ENCODE peak calls at places on chromosomes 3 and 15, in four cellular contexts. X, A, P and S are unnamed samples.

GRCh38 chr15:87369269-87369668 is 887.3 kb downstream of the NTRK3 start:
- DNase-seq in A (no peak), X (no peak), P (no peak), S (no peak)

GRCh38 chr3:6112546-6112945 is 748.4 kb upstream of the GRM7 start:
- DNase-seq in A (no peak), P (no peak), X (no peak), S (no peak)

GRCh38 chr15:40092416-40093223 is 16.1 kb downstream of the BMF start:
- DNase-seq in P (peak; percentile 79), X (no peak), A (peak; percentile 79), S (peak; percentile 90)

GRCh38 chr15:74302821-74303359 is 64.6 kb downstream of the CYP11A1 start:
- DNase-seq in X (no peak), A (peak; percentile 57), P (peak; percentile 40), S (no peak)

GRCh38 chr15:101382544-101382943 is 87.5 kb upstream of the SNRPA1 start:
- DNase-seq in A (no peak), P (no peak), X (no peak), S (peak; percentile 41)

GRCh38 chr3:40073310-40074007 is 236.0 kb upstream of the EIF1B start:
- DNase-seq in A (no peak), X (no peak), P (no peak), S (no peak)

GRCh38 chr15:78347586-78348543 is 7.7 kb downstream of the CRABP1 start:
- DNase-seq in X (no peak), P (no peak), A (no peak), S (no peak)

GRCh38 chr3:11211531-11212300 is 57.4 kb downstream of the HRH1 start:
- DNase-seq in P (no peak), X (no peak), A (no peak), S (no peak)

GRCh38 chr15:46996331-46996730 is 721.0 kb upstream of the SEMA6D start:
- DNase-seq in X (no peak), A (no peak), P (no peak), S (no peak)

GRCh38 chr15:63134245-63134644 is 12.6 kb downstream of the LACTB start:
- DNase-seq in A (no peak), X (no peak), P (no peak), S (no peak)

GRCh38 chr3:10993729-10994065 is 1.1 kb downstream of the SLC6A1 start:
- DNase-seq in X (no peak), A (no peak), P (no peak), S (no peak)

GRCh38 chr3:145055375-145056076 is 1083.9 kb downstream of the DIPK2A start:
- DNase-seq in A (no peak), P (no peak), X (no peak), S (no peak)

GRCh38 chr3:145058483-145058882 is 1086.9 kb downstream of the DIPK2A start:
- DNase-seq in A (no peak), X (no peak), P (no peak), S (no peak)
- H3K4me3 ChIP-seq in A (no peak overlapping the region), X (no peak overlapping the region), P (no peak overlapping the region), S (no peak overlapping the region)

DNA sequence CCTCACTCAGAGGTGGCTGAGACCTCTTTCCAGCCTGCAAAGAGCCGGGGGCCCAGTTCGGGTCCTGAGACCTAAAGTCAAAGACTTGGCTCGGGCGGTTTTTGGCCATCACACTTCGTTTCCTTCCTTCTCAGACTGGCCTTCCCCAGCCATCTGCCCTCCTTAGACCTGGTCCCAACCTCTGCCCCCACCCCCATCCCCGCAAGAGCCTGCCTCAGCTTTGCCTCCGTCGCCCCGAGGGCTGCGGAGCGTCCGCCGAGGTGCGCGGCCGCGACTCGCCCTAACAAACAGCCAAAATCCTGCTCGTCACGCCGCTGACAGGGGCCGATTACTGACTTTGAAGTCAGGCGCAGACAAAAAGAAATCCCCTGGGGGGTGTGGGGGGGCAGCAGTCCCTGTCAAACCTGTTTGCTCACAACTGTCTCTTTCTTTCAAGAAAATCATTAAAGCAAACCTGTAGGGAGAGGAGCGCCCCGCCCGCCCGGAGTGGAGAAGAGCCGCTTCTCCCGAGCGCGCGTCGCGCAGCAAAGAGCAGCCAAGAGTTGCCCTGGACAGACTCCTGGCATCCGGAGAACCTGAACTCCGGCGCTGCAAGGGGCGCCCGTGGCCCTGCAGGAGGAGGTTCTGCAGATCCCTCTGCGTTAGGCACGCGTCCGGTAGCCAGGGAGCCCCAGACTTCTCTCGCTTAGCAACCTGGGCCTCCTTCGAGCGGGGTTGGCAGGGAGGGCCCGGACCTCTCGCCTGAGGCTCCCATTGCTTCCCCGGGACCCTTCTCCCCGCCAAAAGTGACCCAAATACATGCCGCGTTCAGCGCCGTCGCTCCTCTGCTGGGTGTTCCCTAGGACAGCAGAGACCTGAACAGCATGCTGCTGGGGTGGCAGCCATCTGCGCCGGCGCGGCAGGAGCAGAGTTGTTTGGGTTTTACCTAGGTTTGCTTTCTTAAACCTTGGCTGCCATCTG is 4.5 kb downstream of the SOX14 start:
- DNase-seq in X (no peak), P (no peak), A (no peak), S (peak; percentile 71)
- H3K4me3 ChIP-seq in X (no peak overlapping the region), P (peak overlapping the region; percentile 14), A (peak overlapping the region; percentile 40), S (peak overlapping the region; percentile 26)

GRCh38 chr15:84892786-84893307 is 8.4 kb downstream of the SLC28A1 start:
- DNase-seq in X (no peak), P (no peak), A (no peak), S (no peak)
- H3K4me3 ChIP-seq in X (no peak overlapping the region), P (no peak overlapping the region), A (no peak overlapping the region), S (no peak overlapping the region)

GRCh38 chr3:170038434-170039110 is 777 bp downstream of the GPR160 start:
- DNase-seq in A (peak; percentile 78), P (no peak), X (no peak), S (peak; percentile 76)

GRCh38 chr3:170044280-170044679 is 6.5 kb downstream of the GPR160 start:
- DNase-seq in A (no peak), X (no peak), P (no peak), S (no peak)

GRCh38 chr3:170043506-170043905 is 5.7 kb downstream of the GPR160 start:
- DNase-seq in A (no peak), X (no peak), P (no peak), S (no peak)

GRCh38 chr3:170037463-170038433 is at the start of gene GPR160:
- DNase-seq in X (peak; percentile 48), A (peak; percentile 95), P (peak; percentile 70), S (peak; percentile 94)

DNA sequence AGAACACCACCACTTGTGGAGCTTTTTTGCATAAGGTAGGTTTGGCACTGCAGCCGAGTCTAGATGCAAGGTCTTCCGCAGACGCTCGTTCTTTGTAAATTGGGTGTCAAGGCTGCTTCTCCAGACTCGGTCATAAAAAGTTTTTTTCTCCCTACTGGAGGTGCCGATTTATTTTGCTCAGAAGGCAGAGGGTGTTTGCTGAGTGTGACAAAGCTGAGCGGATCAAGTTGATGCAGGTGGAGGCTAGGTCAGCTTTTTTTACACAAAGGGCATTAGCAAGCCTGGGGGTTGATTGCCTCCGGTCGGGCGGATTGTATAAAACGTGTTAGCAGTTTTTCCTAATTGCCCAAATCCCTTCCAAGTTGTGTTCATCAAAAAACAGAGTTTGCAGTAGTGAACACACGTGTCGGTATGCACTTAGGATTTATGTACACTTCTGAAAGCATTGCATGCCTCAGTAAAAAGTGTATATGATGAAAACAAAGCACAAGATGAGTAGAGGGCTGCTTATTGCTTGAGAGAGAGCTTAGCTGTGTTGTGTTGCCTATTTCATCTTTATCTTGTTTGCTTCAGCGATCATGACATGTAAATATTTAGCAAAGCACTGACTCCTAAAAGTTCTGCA is 2.6 kb downstream of the GPR160 start:
- DNase-seq in P (no peak), A (no peak), X (no peak), S (no peak)
- H3K4me3 ChIP-seq in P (no peak overlapping the region), A (peak overlapping the region; percentile 78), X (no peak overlapping the region), S (peak overlapping the region; percentile 4)

GRCh38 chr15:48358229-48358641 is 27.0 kb downstream of the DUT start:
- DNase-seq in A (no peak), X (peak; percentile 9), P (no peak), S (no peak)

GRCh38 chr15:48360841-48361240 is 29.6 kb downstream of the DUT start:
- DNase-seq in X (no peak), A (no peak), P (no peak), S (no peak)

GRCh38 chr15:48355377-48355776 is 24.1 kb downstream of the DUT start:
- DNase-seq in A (no peak), P (no peak), X (no peak), S (no peak)

GRCh38 chr15:48361690-48362089 is 30.5 kb downstream of the DUT start:
- DNase-seq in X (no peak), P (no peak), A (no peak), S (no peak)

DNA sequence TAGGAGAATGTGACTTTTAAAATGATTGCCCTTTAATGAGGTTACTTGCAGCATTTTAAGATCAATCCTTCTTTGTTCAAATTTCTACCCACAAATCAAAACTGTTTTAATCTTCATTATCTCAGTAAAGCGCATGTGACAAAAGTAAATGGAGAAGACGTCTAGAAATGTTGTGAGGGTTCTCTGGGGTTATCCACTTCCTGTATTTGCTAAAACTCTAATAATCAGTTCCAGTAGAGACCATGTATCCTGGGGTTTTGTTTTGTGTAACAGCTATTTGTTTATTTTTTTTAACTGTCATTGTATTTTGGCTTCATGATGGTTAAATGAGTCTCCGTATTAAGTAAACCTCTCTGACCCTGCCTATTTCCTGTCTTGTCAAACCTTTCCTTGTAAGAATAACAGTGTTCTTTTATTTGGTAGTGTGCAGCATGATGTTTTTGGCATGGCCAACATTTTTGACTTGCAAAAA is 27.5 kb downstream of the DUT start:
- DNase-seq in A (no peak), X (no peak), P (no peak), S (no peak)
- H3K4me3 ChIP-seq in A (no peak overlapping the region), X (no peak overlapping the region), P (no peak overlapping the region), S (no peak overlapping the region)

GRCh38 chr3:87167634-87168456 is 59.3 kb upstream of the CHMP2B start:
- DNase-seq in X (peak; percentile 31), P (no peak), A (no peak), S (no peak)
- H3K4me3 ChIP-seq in X (no peak overlapping the region), P (peak overlapping the region; percentile 30), A (peak overlapping the region; percentile 25), S (peak overlapping the region; percentile 54)

GRCh38 chr15:60006808-60007346 is 2.8 kb downstream of the FOXB1 start:
- DNase-seq in P (no peak), X (no peak), A (no peak), S (no peak)
- H3K4me3 ChIP-seq in P (peak overlapping the region; percentile 44), X (peak overlapping the region; percentile 68), A (peak overlapping the region; percentile 61), S (peak overlapping the region; percentile 57)

DNA sequence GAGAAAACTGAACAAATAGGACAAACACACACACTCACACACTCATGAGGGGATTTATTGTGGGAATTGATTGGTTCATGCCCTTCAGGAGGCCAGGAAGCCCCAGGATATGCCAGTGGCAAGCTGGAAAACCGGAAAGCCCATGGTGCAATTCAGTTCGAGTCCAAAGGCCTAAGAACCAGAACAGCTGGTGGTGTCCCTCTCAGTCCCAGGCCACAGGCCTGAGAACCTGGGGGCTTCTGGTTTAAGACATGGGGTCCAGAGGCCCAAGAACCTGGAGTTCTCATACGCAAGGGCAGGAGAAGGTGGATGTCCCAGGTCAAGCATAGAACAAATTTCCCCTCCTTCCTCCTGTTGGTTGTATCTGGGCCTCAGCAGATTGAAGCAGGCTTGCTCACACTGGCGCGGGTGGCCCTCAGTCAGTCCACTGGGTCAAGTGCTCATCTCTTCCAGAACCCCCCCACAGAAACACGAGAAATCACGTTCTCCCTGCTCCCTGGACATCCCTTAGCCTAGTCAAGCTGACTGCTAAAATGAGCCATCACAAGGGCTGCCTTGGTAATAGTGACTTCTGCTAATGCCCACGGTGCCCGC is 50.1 kb upstream of the RPL32 start:
- DNase-seq in X (no peak), A (no peak), P (no peak), S (peak; percentile 30)
- H3K4me3 ChIP-seq in X (no peak overlapping the region), A (no peak overlapping the region), P (peak overlapping the region; percentile 27), S (peak overlapping the region; percentile 56)